ENCODE peak calls at places on chromosomes 2 and 18, in four cellular contexts. E, M, Z and O are unnamed samples.
A peak's percentile ranks its signal among the peaks of the same experiment; 100 is the strongest.

GRCh38 chr18:38552729-38553411 is 987.3 kb upstream of the CELF4 start:
- DNase-seq in E (no peak), M (no peak), Z (no peak), O (no peak)

GRCh38 chr2:78999410-78999809 is 26.1 kb upstream of the REG3G start:
- DNase-seq in M (no peak), Z (no peak), E (no peak), O (no peak)

GRCh38 chr2:121061633-121062032 is 223.4 kb downstream of the TFCP2L1 start:
- DNase-seq in M (peak; percentile 47), E (no peak), Z (no peak), O (no peak)

GRCh38 chr2:102082591-102083586 is 59.7 kb upstream of the IL1R1 start:
- DNase-seq in M (no peak), Z (no peak), E (peak; percentile 67), O (peak; percentile 71)

GRCh38 chr2:86035883-86036789 is 69.5 kb downstream of the POLR1A start:
- DNase-seq in Z (peak; percentile 77), E (no peak), M (peak; percentile 91), O (peak; percentile 93)

GRCh38 chr18:53799134-53799533 is 425.3 kb downstream of the MBD2 start:
- DNase-seq in E (no peak), M (no peak), Z (no peak), O (no peak)

GRCh38 chr2:85600235-85600575 is 2.3 kb downstream of the TMEM150A start:
- DNase-seq in E (no peak), M (no peak), Z (no peak), O (no peak)

GRCh38 chr2:55155764-55156221 is 76.3 kb downstream of the CLHC1 start:
- DNase-seq in Z (no peak), E (no peak), M (no peak), O (no peak)

GRCh38 chr2:88600038-88600465 is 27.2 kb downstream of the EIF2AK3 start:
- DNase-seq in E (peak; percentile 90), Z (no peak), M (no peak), O (peak; percentile 49)

GRCh38 chr2:235373171-235373570 is 120.7 kb upstream of the AGAP1 start:
- DNase-seq in Z (no peak), M (no peak), E (no peak), O (no peak)

GRCh38 chr18:78390348-78390929 is 589.2 kb upstream of the SALL3 start:
- DNase-seq in E (no peak), M (no peak), Z (no peak), O (no peak)

GRCh38 chr2:168849610-168850009 is 40.6 kb downstream of the SPC25 start:
- DNase-seq in Z (peak; percentile 62), E (peak; percentile 73), M (no peak), O (peak; percentile 82)

GRCh38 chr18:50721006-50721405 is 98.8 kb downstream of the MRO start:
- DNase-seq in Z (no peak), E (no peak), M (no peak), O (no peak)

GRCh38 chr2:134372611-134373131 is 118.8 kb downstream of the MGAT5 start:
- DNase-seq in Z (peak; percentile 70), M (no peak), E (no peak), O (no peak)

GRCh38 chr2:239911630-239912071 is 113.5 kb downstream of the NDUFA10 start:
- DNase-seq in M (no peak), Z (no peak), E (no peak), O (no peak)

GRCh38 chr2:223923976-223924375 is 21.2 kb downstream of the WDFY1 start:
- DNase-seq in M (no peak), E (no peak), Z (no peak), O (no peak)

GRCh38 chr2:175855794-175856453 is 146.1 kb downstream of the LNPK start:
- DNase-seq in E (no peak), M (no peak), Z (no peak), O (peak; percentile 65)

GRCh38 chr18:2186967-2187366 is 384.3 kb downstream of the METTL4 start:
- DNase-seq in M (no peak), Z (no peak), E (no peak), O (no peak)

GRCh38 chr2:75246441-75247167 is 47.3 kb upstream of the TACR1 start:
- DNase-seq in Z (no peak), M (no peak), E (no peak), O (no peak)

GRCh38 chr18:79106084-79106483 is 36.9 kb downstream of the ATP9B start:
- DNase-seq in Z (no peak), E (peak; percentile 44), M (no peak), O (no peak)

GRCh38 chr18:54444309-54444914 is 86.7 kb downstream of the C18orf54 start:
- DNase-seq in E (peak; percentile 32), Z (peak; percentile 52), M (no peak), O (peak; percentile 37)

GRCh38 chr18:67217551-67218166 is 298.9 kb downstream of the DSEL start:
- DNase-seq in Z (peak; percentile 39), E (peak; percentile 39), M (no peak), O (peak; percentile 81)

GRCh38 chr2:65320042-65320711 is 92.5 kb downstream of the ACTR2 start:
- DNase-seq in E (peak; percentile 66), Z (no peak), M (no peak), O (peak; percentile 71)

GRCh38 chr2:153509133-153509532 is 30.6 kb upstream of the RPRM start:
- DNase-seq in E (no peak), M (no peak), Z (no peak), O (no peak)

GRCh38 chr2:187499941-187500532 is 52.0 kb upstream of the CALCRL start:
- DNase-seq in E (peak; percentile 66), M (no peak), Z (peak; percentile 39), O (peak; percentile 54)

GRCh38 chr2:157628532-157629415 is at the start of gene ACVR1C:
- DNase-seq in Z (peak; percentile 57), M (peak; percentile 86), E (peak; percentile 84), O (peak; percentile 74)

GRCh38 chr2:126543081-126543480 is 112.9 kb upstream of the GYPC start:
- DNase-seq in Z (no peak), M (no peak), E (no peak), O (no peak)

GRCh38 chr2:238160206-238161129 is 1.7 kb downstream of the ERFE start:
- DNase-seq in M (peak; percentile 68), E (peak; percentile 31), Z (no peak), O (no peak)

GRCh38 chr2:128809256-128809636 is 490.6 kb upstream of the HS6ST1 start:
- DNase-seq in M (no peak), E (no peak), Z (no peak), O (no peak)
- TF ChIP-seq CTCF in M (no peak), E (no peak), Z (no peak), O (no peak)

DNA sequence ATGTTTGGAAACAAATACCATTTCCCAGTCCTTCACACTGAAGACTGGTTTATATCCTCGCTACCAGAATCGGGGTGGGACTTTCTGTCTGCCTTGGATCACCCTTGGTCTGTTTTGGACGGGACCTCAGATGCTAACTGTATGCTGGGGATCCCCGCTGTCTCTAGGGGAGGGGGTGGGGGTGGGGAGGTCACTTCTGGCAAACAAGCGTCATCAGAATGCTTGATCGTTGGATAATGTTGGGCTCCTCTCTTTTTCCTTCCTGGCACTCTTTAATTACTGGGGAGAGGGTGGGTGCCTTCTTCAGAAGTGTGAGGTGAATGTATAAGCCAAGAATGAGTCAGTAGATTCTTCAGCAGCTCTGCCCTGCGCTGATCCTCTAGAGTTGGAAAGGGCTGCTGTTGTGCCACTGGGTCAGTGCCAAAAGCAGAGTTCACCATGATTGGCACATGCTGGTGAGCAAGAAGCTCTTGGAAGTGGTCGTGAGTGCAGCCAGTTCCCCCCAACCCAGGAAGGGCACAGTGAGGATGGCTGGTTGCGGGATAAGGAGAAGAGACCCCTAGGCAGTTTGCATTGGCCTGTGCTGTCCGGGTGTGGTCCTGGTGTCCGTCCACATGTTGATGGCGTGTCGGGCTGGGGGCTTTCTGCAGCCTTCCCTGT is 32.2 kb downstream of the DGKD start:
- DNase-seq in M (peak; percentile 60), E (no peak), Z (peak; percentile 54), O (no peak)
- H3K27ac ChIP-seq in M (no peak overlapping the region), E (no peak overlapping the region), Z (peak overlapping the region; percentile 91), O (peak overlapping the region; percentile 95)

GRCh38 chr2:14816069-14816738 is 183.7 kb downstream of the LRATD1 start:
- DNase-seq in M (no peak), Z (no peak), E (no peak), O (no peak)

GRCh38 chr2:14817848-14818247 is 185.3 kb downstream of the LRATD1 start:
- DNase-seq in M (no peak), Z (no peak), E (no peak), O (no peak)

GRCh38 chr2:14815201-14815600 is 182.7 kb downstream of the LRATD1 start:
- DNase-seq in Z (no peak), E (no peak), M (no peak), O (no peak)
- TF ChIP-seq CTCF in Z (no peak), E (no peak), M (no peak), O (no peak)

DNA sequence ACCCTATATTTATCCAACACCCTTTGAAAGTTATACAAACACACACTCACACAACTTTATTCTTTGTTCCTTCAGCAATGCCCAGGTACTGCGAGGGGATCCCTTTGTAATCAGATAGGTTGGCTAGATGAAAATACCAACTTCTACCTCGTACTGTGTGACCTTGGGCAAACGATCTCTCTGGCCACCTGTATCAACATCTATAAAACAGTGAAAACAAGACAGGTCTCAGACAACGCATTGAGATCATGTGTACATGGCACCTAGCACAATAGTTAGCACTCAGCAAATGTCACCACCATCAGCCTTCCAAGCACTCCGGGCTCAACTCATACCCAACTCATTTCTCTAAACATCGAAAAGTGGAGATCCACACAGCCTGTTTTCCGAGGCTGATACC is 118.4 kb upstream of the PPP1CB start:
- DNase-seq in M (no peak), Z (no peak), E (no peak), O (no peak)
- H3K27ac ChIP-seq in M (no peak overlapping the region), Z (peak overlapping the region; percentile 70), E (no peak overlapping the region), O (no peak overlapping the region)

DNA sequence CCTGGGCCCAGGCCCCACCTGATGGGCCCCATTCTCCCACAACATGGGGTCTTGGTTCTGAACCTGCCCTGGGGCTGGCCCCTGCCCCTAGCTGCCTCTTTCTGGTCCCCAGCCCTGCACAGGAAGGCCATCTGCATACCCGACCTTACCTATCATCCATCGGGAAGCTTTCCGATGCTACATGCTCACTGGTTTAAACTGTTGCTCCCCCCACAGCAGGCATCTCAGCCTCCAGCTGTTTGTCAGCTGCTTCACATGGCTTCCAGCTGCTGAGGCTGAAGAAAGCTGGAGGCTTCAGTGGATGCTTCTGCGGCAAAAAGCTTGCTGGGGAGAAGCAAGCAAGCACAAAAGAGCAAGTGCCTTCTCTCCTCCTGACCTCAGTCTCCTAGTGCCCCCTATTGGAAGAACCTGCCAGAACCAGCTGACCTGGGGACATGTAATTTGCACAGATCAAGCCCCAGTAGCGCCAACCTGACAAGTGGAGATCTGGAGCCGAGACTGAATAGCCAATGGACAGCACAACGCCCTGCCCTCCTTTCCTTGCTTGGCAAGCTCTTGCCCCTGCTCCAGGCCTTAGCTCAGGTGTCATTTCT is 24.1 kb upstream of the RHOB start:
- DNase-seq in Z (peak; percentile 42), M (no peak), E (peak; percentile 53), O (no peak)
- TF ChIP-seq CTCF in Z (no peak), M (no peak), E (peak; percentile 79), O (no peak)

GRCh38 chr2:43486604-43487003 is 109.2 kb downstream of the THADA start:
- DNase-seq in M (no peak), E (no peak), Z (no peak), O (peak; percentile 57)
- H3K27ac ChIP-seq in M (peak overlapping the region; percentile 28), E (no peak overlapping the region), Z (no peak overlapping the region), O (no peak overlapping the region)